ENCODE peak calls at places on chromosomes 11 and 22, in four cellular contexts. One of them, this sample, is unnamed.

GRCh38 chr22:19129871-19130270 is 1.2 kb upstream of the TSSK2 start:
- DNase-seq in nephron progenitor cell: no peak
- DNase-seq in GOT3: no peak
- DNase-seq in NCI-H1694 treated with DMSO at 0.1 percent for 48 hours: no peak
- DNase-seq in this sample: no peak

GRCh38 chr11:82494988-82495432 is 238.7 kb downstream of the FAM181B start:
- DNase-seq in GOT3: no peak
- DNase-seq in NCI-H1694 treated with DMSO at 0.1 percent for 48 hours: peak
- DNase-seq in nephron progenitor cell: peak
- DNase-seq in this sample: no peak

GRCh38 chr22:37088108-37088605 is 21.4 kb downstream of the TMPRSS6 start:
- DNase-seq in NCI-H1694 treated with DMSO at 0.1 percent for 48 hours: peak
- DNase-seq in nephron progenitor cell: no peak
- DNase-seq in GOT3: no peak
- DNase-seq in this sample: no peak

GRCh38 chr11:104705475-104706195 is 192.6 kb downstream of the CASP12 start:
- DNase-seq in NCI-H1694 treated with DMSO at 0.1 percent for 48 hours: no peak
- DNase-seq in nephron progenitor cell: no peak
- DNase-seq in GOT3: no peak
- DNase-seq in this sample: peak

GRCh38 chr22:49930596-49931412 is 12.4 kb downstream of the CRELD2 start:
- DNase-seq in NCI-H1694 treated with DMSO at 0.1 percent for 48 hours: peak
- DNase-seq in GOT3: no peak
- DNase-seq in nephron progenitor cell: no peak
- DNase-seq in this sample: no peak

GRCh38 chr11:43360361-43361032 is 1.8 kb downstream of the TTC17 start:
- DNase-seq in GOT3: no peak
- DNase-seq in NCI-H1694 treated with DMSO at 0.1 percent for 48 hours: no peak
- DNase-seq in nephron progenitor cell: no peak
- DNase-seq in this sample: no peak

GRCh38 chr11:33988586-33989370 is 62.8 kb upstream of the CAPRIN1 start:
- DNase-seq in nephron progenitor cell: no peak
- DNase-seq in GOT3: no peak
- DNase-seq in NCI-H1694 treated with DMSO at 0.1 percent for 48 hours: no peak
- DNase-seq in this sample: no peak

GRCh38 chr22:32557424-32557823 is 82.8 kb downstream of the FBXO7 start:
- DNase-seq in NCI-H1694 treated with DMSO at 0.1 percent for 48 hours: peak
- DNase-seq in GOT3: no peak
- DNase-seq in nephron progenitor cell: no peak
- DNase-seq in this sample: no peak

GRCh38 chr11:86632499-86633269 is 39.7 kb downstream of the ME3 start:
- DNase-seq in nephron progenitor cell: no peak
- DNase-seq in NCI-H1694 treated with DMSO at 0.1 percent for 48 hours: no peak
- DNase-seq in GOT3: no peak
- DNase-seq in this sample: peak

GRCh38 chr11:70040452-70040851 is 37.7 kb upstream of the ANO1 start:
- DNase-seq in GOT3: no peak
- DNase-seq in nephron progenitor cell: no peak
- DNase-seq in NCI-H1694 treated with DMSO at 0.1 percent for 48 hours: no peak
- DNase-seq in this sample: no peak

GRCh38 chr11:18203723-18204122 is 31.1 kb downstream of the MRGPRX4 start:
- DNase-seq in GOT3: no peak
- DNase-seq in nephron progenitor cell: peak
- DNase-seq in NCI-H1694 treated with DMSO at 0.1 percent for 48 hours: peak
- DNase-seq in this sample: peak

GRCh38 chr11:75627879-75628668 is 40.8 kb downstream of the MAP6 start:
- DNase-seq in nephron progenitor cell: no peak
- DNase-seq in NCI-H1694 treated with DMSO at 0.1 percent for 48 hours: no peak
- DNase-seq in GOT3: no peak
- DNase-seq in this sample: no peak

GRCh38 chr11:80388536-80388935 is 947.7 kb upstream of the TENM4 start:
- DNase-seq in nephron progenitor cell: no peak
- DNase-seq in GOT3: no peak
- DNase-seq in NCI-H1694 treated with DMSO at 0.1 percent for 48 hours: no peak
- DNase-seq in this sample: no peak

This sample was measured in SW 1271.